ENCODE peak calls at places on chromosomes 6 and 20, in eight cellular contexts. N is lower lobe of right lung, F is astrocyte of the cerebellum, D is BJ, I is colonic mucosa, U is GM12864, R is hepatocyte, H is upper lobe of right lung. M is an unnamed sample.

GRCh38 chr6:31792741-31793140 is 2.8 kb downstream of the VARS1 start:
- DNase-seq in F (no peak), I (no peak), R (no peak), N (no peak), D (no peak), U (no peak), H (no peak), M (no peak)

GRCh38 chr6:72623808-72624207 is 1.9 kb downstream of the KCNQ5 start:
- DNase-seq in R (no peak), I (no peak), N (no peak), U (no peak), D (no peak), F (no peak), H (no peak), M (no peak)

GRCh38 chr6:149680490-149680889 is 32.0 kb upstream of the KATNA1 start:
- DNase-seq in N (no peak), H (no peak), F (no peak), D (no peak), I (no peak), R (no peak), U (no peak), M (peak; percentile 12)

GRCh38 chr6:143111443-143111842 is 50.8 kb downstream of the AIG1 start:
- DNase-seq in N (no peak), D (no peak), R (no peak), F (no peak), U (no peak), H (no peak), I (no peak), M (no peak)

GRCh38 chr6:73519943-73520687 is 717 bp downstream of the EEF1A1 start:
- DNase-seq in H (peak; percentile 89), F (peak; percentile 42), N (peak; percentile 85), R (peak; percentile 85), U (no peak), D (no peak), I (peak; percentile 69), M (peak; percentile 53)

GRCh38 chr20:60050193-60050960 is 92.2 kb downstream of the CDH26 start:
- DNase-seq in U (no peak), R (peak; percentile 66), N (no peak), F (no peak), D (no peak), H (no peak), I (no peak), M (no peak)

GRCh38 chr20:50460608-50461268 is 49.4 kb upstream of the PTPN1 start:
- DNase-seq in I (peak; percentile 95), N (peak; percentile 93), D (no peak), F (no peak), R (peak; percentile 86), H (peak; percentile 94), U (no peak), M (peak; percentile 71)

GRCh38 chr20:9407805-9408421 is 106.5 kb upstream of the LAMP5 start:
- DNase-seq in H (no peak), I (peak; percentile 65), U (no peak), R (peak; percentile 77), D (peak; percentile 22), F (peak; percentile 74), N (no peak), M (peak; percentile 56)

GRCh38 chr6:29627762-29628418 is 5.1 kb downstream of the GABBR1 start:
- DNase-seq in D (no peak), R (peak; percentile 77), F (peak; percentile 62), I (peak; percentile 60), N (peak; percentile 67), U (no peak), H (peak; percentile 78), M (peak; percentile 77)

GRCh38 chr20:58833921-58834320 is 16.8 kb downstream of the GNAS-AS1 start:
- DNase-seq in I (no peak), R (no peak), H (no peak), U (no peak), N (no peak), F (no peak), D (no peak), M (no peak)

GRCh38 chr6:37372116-37372515 is 18.3 kb downstream of the RNF8 start:
- DNase-seq in H (no peak), I (no peak), N (no peak), D (no peak), R (no peak), U (no peak), F (no peak), M (no peak)

GRCh38 chr20:35398660-35399144 is 13.1 kb downstream of the UQCC1 start:
- DNase-seq in U (no peak), I (no peak), H (no peak), F (peak; percentile 53), R (no peak), N (no peak), D (no peak), M (no peak)

GRCh38 chr20:6836821-6837374 is 69.4 kb downstream of the BMP2 start:
- DNase-seq in N (no peak), F (no peak), I (no peak), R (no peak), U (no peak), H (no peak), D (no peak), M (no peak)

DNA sequence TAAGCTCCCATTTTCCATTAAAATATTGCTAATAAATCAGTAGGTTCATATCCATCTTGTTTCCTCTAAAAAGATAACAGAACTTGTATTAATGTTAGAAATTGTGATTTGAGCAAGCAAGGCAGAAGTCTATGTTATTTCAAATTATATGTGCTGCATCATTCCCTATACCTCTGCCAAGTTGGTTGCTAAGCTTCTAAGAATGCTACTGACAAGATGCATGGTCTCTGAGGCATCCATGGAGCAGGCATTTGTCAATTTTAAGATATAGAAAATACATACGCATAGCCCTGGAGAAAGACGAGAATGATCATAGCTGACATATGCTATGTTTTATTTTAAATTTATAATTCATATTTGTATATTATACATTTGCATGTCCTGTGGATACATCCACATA is 168.3 kb upstream of the THEMIS start:
- DNase-seq in R (no peak), U (no peak), I (no peak), D (no peak), H (no peak), F (peak; percentile 34), N (no peak), M (no peak)
- TF ChIP-seq CTCF in R (no peak), U (no peak), I (no peak), D (no peak), H (no peak), F (no peak), N (no peak), M (no peak)

GRCh38 chr6:15682965-15683822 is 20.4 kb upstream of the DTNBP1 start:
- DNase-seq in N (no peak), U (no peak), D (no peak), I (peak; percentile 42), R (peak; percentile 22), H (no peak), F (no peak), M (no peak)
- TF ChIP-seq CTCF in N (no peak), U (no peak), D (no peak), I (no peak), R (no peak), H (no peak), F (no peak), M (no peak)

GRCh38 chr6:169884158-169884557 is 132.7 kb downstream of the ERMARD start:
- DNase-seq in I (no peak), U (no peak), H (no peak), F (no peak), N (no peak), R (no peak), D (no peak), M (no peak)

GRCh38 chr6:169881976-169882375 is 130.6 kb downstream of the ERMARD start:
- DNase-seq in R (no peak), I (no peak), D (no peak), N (no peak), U (no peak), F (no peak), H (no peak), M (no peak)

GRCh38 chr6:169881398-169881797 is 130.0 kb downstream of the ERMARD start:
- DNase-seq in R (no peak), U (no peak), D (no peak), F (no peak), H (no peak), N (no peak), I (no peak), M (no peak)

GRCh38 chr6:169885131-169885530 is 133.7 kb downstream of the ERMARD start:
- DNase-seq in N (no peak), H (no peak), D (no peak), R (no peak), I (no peak), U (no peak), F (no peak), M (no peak)

GRCh38 chr6:169883316-169883715 is 131.9 kb downstream of the ERMARD start:
- DNase-seq in H (no peak), I (no peak), D (no peak), U (no peak), R (no peak), F (no peak), N (no peak), M (no peak)
- TF ChIP-seq CTCF in H (no peak), I (no peak), D (no peak), U (no peak), R (no peak), F (no peak), N (no peak), M (no peak)

GRCh38 chr6:100117680-100118079 is 123.7 kb upstream of the MCHR2 start:
- DNase-seq in U (no peak), F (no peak), D (no peak), N (no peak), H (no peak), I (no peak), R (no peak), M (no peak)

GRCh38 chr6:100118301-100118700 is 124.3 kb upstream of the MCHR2 start:
- DNase-seq in N (no peak), R (no peak), I (no peak), D (no peak), F (no peak), H (no peak), U (no peak), M (no peak)

GRCh38 chr6:100126682-100127484 is 132.9 kb upstream of the MCHR2 start:
- DNase-seq in N (no peak), F (no peak), U (no peak), I (no peak), H (no peak), D (no peak), R (no peak), M (peak; percentile 23)

GRCh38 chr6:100119261-100119660 is 125.2 kb upstream of the MCHR2 start:
- DNase-seq in U (no peak), F (no peak), R (no peak), H (no peak), D (no peak), N (no peak), I (no peak), M (no peak)

DNA sequence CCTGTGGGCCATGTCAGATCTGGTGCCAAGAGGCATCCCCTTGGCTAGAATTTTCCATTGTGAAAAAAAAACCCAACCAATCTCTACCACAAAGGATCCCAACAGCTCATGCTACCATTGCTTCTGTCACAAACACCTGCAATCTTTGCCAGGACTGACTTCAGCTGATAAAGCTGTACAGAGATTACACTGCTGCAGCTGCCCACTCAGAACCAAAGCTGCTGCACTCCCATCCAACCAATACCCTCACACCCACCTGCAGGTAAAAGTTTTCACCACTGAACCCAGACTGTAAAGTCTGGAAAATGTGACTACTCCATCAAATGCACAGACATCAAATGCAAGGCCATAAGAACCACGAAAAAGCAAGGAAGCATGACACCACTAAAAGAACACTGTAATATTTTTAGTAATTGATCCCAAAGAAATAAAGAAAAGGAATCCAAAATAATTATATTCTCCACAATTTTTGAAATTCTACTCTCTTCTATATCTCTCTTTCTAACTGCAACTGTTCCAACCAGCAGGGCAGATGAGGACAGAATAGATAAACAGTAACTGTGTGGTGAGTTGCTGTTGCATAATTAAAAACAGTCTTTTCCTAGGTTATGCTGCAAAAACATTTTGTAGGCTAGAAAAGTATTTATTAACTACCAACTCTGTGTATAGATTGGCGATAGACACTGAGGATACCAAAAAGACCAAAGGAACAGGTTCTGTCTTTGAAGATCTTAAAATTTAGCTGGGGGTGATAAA is 128.0 kb upstream of the MCHR2 start:
- DNase-seq in R (no peak), H (no peak), N (no peak), I (no peak), U (no peak), D (no peak), F (no peak), M (no peak)
- TF ChIP-seq CTCF in R (no peak), H (no peak), N (no peak), I (no peak), U (no peak), D (peak; percentile 13), F (no peak), M (no peak)